ENCODE peak calls at places on chromosomes 16 and 17, in five cellular contexts. N is AG04450, T is stomach, L is left ventricle myocardium inferior, H is prostate gland. Q is an unnamed sample. For H3K9me3, the result is how much of the 10 kb centered on the place peaks cover.

GRCh38 chr16:55263271-55264250 is 60.4 kb upstream of the IRX6 start:
- DNase-seq in L (no peak), H (no peak), T (no peak), N (no peak), Q (no peak)

GRCh38 chr17:78940708-78941107 is 15.5 kb upstream of the TIMP2 start:
- DNase-seq in H (no peak), T (no peak), L (no peak), N (no peak), Q (no peak)

GRCh38 chr17:7380321-7380720 is 568 bp upstream of the TNK1 start:
- DNase-seq in H (peak), T (peak), N (no peak), L (peak), Q (peak)

GRCh38 chr17:31431795-31432658 is 40.6 kb downstream of the RAB11FIP4 start:
- DNase-seq in L (no peak), N (no peak), H (no peak), T (no peak), Q (no peak)

GRCh38 chr17:75850928-75851692 is 4.0 kb downstream of the WBP2 start:
- DNase-seq in T (no peak), N (no peak), H (no peak), L (no peak), Q (no peak)

GRCh38 chr16:2483939-2484897 is 9.3 kb downstream of the TBC1D24 start:
- DNase-seq in N (no peak), T (no peak), L (no peak), H (no peak), Q (no peak)

GRCh38 chr17:74024871-74025531 is 178.5 kb upstream of the RPL38 start:
- DNase-seq in L (no peak), T (no peak), H (no peak), N (no peak), Q (no peak)

GRCh38 chr17:7846063-7846735 is 8.7 kb upstream of the TMEM88 start:
- DNase-seq in T (no peak), H (no peak), L (no peak), N (no peak), Q (no peak)

GRCh38 chr17:58172369-58173071 is 5.7 kb downstream of the OR4D2 start:
- DNase-seq in N (no peak), T (no peak), L (no peak), H (no peak), Q (no peak)

GRCh38 chr16:4200000-4200780 is 41.7 kb downstream of the SRL start:
- DNase-seq in H (peak), N (peak), T (peak), L (peak), Q (peak)

GRCh38 chr17:18319604-18320256 is 4.6 kb downstream of the SMCR8 start:
- DNase-seq in T (peak), H (peak), L (no peak), N (peak), Q (no peak)

GRCh38 chr17:50943575-50943933 is 77.4 kb upstream of the TOB1 start:
- DNase-seq in T (peak), N (no peak), H (no peak), L (no peak), Q (no peak)

GRCh38 chr16:22423716-22424115 is 49.3 kb upstream of the CDR2 start:
- DNase-seq in T (no peak), N (no peak), L (no peak), H (no peak), Q (no peak)

GRCh38 chr16:8921626-8921984 is 39.5 kb downstream of the LITAFD start:
- DNase-seq in H (no peak), L (no peak), N (no peak), T (no peak), Q (no peak)

GRCh38 chr17:55735784-55736405 is 13.2 kb upstream of the TMEM100 start:
- DNase-seq in N (no peak), T (no peak), H (no peak), L (no peak), Q (no peak)

DNA sequence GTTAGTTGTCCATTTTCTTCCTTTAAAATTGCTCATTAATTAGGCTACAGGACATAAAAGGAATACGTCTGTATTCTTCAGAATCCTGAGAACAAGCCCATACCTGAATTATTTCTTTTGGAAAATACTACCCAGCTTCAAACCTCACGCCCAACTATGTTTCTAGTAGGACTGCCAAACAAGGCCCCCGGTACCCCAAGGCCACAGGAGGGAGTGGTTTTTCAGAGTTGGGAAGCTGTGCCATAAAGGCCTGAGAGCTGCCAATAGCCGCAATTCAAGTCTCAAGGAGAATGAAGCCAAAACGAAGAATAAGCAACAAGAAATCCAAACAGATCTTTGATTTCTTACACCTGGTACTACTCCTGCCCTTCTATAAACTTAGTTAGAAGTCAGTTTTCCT is 48.3 kb downstream of the UBE2G1 start:
- DNase-seq in L (no peak), T (no peak), H (no peak), N (no peak), Q (no peak)
- TF ChIP-seq CTCF in L (no peak), T (no peak), H (no peak), N (no peak), Q (no peak)

DNA sequence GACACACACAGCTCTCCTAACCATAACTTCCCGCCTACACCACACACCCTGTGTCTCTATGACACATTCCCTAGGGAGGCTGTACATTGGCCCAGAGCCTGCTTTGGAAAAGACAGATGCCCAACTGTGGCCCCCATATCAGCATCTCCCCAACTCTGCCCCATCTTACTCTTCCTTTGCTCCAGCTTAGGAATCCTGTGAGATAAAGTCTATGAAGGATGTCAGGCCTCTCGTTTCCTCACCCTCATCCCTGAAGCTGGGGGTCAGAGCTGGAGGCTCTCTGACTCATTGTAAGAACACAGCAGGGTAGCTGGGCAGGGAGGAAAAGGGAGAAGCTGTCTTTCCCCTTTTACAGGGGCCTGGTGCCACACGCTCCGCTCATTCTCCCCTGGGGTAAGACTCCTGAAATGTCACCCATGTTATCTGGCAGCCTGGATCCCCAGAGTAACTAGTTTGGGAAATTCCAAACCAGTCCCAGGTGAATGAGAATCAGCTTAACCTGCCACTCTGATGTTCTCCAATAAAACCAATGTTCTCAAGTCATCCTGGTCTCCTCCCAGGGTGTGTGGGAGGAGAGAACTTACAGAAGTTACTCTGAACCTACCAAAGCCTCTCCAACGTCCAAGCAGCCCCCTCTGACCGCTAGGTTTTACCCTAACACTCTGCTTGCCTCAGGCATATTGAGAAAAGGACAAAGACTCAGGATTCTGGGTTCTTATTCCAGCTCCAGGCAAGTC is 2.8 kb downstream of the RAPGEFL1 start:
- DNase-seq in L (no peak), T (no peak), H (no peak), N (no peak), Q (no peak)
- H3K27ac ChIP-seq in L (peak), T (peak), H (peak), N (no peak), Q (peak)

GRCh38 chr16:27738596-27738995 is 188.7 kb downstream of the KATNIP start:
- DNase-seq in N (no peak), L (no peak), H (no peak), T (no peak), Q (no peak)

GRCh38 chr16:27737513-27737912 is 187.6 kb downstream of the KATNIP start:
- DNase-seq in L (no peak), T (no peak), N (no peak), H (no peak), Q (no peak)

GRCh38 chr16:27739606-27740357 is 189.8 kb downstream of the KATNIP start:
- DNase-seq in H (no peak), N (no peak), T (no peak), L (no peak), Q (no peak)

GRCh38 chr16:27742333-27742732 is 192.4 kb downstream of the KATNIP start:
- DNase-seq in L (no peak), T (no peak), N (no peak), H (no peak), Q (no peak)

DNA sequence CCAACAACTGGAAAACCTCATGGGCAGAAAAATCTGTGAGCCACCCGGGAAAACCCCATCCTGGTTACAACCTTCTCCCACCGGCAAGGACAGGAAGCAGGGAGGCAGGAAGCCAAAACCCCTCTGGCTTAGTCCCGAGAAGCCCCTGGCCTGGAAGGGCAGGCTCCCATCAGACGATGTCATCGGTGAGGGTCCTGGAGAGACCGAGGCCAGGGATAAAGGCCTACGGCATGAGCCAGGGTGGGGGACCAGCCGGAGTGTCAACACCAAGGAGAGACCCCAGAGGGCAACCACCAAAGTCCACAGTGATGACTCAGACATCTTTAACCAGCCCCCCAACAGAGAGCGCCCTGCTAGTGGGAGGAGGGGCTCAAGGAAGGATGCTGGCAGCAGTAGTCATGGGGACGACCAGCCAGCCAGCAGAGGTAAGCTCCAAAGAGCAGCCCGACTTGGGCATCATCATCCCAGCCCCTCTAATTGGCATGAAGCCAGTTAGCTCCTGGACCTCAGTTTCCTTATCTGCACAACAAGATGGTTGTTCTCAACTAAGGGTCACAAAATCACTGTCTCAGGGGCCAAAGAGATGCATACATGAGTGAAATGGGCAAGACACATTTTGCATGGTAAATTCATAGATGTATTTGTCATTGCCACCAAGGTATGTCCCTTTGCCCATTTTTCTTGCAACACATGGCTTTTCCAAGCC is 190.7 kb downstream of the KATNIP start:
- DNase-seq in L (no peak), N (no peak), T (no peak), H (no peak), Q (no peak)
- H3K9me3 ChIP-seq in L (under half), N (under half), T (under half), H (under half), Q (under half)

GRCh38 chr17:27430882-27431491 is 25.3 kb upstream of the KSR1 start:
- DNase-seq in L (peak), T (peak), N (no peak), H (no peak), Q (no peak)
- TF ChIP-seq CTCF in L (peak), T (no peak), N (peak), H (no peak), Q (peak)

DNA sequence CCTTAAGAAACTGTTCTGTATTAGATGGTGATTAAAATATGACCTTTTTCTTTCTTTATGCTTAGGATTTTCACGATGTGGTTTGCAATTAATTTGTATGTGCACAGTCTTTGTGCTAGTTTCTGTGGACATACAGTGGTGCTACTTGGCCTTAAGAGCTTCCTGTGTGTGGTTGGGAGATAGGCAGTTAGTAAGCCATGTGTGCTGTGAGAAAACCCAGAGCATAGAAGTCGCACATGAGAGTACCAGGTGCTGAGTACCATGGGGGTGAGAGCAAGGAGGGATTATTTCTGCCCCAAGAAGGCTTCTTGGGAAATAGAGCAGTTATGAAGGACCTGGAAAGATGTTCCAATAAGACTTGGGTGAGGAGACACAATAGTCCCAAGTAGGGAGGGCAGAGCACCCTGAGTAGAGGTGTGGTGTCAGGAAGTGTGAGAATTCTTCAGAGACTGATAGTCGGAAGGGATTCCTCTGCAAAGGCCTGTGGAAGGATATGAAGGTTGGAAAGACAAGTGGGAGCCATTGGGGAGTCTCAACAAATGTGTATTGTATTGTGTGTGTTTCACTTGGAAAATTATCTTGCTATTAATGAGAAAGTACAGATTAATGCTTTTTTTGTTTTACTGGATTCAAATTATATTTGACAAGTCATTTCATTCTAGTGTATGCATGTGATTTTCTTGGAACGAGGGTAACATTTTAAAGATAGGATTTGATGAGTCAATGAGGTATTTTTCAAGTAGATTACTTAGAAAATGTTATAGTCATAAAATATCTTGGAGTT is 240.0 kb downstream of the PRKCA start:
- DNase-seq in N (no peak), T (no peak), L (no peak), H (no peak), Q (no peak)
- H3K27ac ChIP-seq in N (peak), T (no peak), L (peak), H (no peak), Q (peak)

GRCh38 chr16:58639230-58639629 is 9.6 kb upstream of the CNOT1 start:
- DNase-seq in T (no peak), L (no peak), N (no peak), H (no peak), Q (no peak)

GRCh38 chr16:58639836-58640235 is 10.2 kb upstream of the CNOT1 start:
- DNase-seq in T (no peak), N (no peak), L (no peak), H (no peak), Q (no peak)

GRCh38 chr16:58644108-58644507 is 14.5 kb upstream of the CNOT1 start:
- DNase-seq in T (no peak), N (no peak), H (no peak), L (no peak), Q (no peak)

GRCh38 chr16:58638148-58639036 is 8.8 kb upstream of the CNOT1 start:
- DNase-seq in N (peak), T (peak), L (peak), H (no peak), Q (no peak)

DNA sequence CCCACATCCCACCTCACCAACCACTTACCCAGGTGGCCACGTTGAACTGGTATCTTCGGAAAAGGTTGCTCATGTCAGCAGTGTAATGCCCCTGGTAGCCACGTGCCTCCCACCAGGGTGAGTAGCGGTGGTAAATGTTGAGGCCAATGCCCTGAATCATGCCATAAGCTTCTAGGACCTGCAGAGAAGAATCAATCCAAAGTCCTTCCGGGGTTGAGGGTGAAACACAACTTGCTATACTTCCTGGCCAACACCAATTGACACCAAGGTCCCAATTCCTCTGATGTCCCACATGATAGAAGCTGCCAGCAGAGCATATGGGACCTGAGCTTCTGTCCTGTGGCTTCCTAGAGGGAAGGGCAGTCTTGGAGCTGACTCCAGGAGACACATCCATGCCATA is 11.3 kb upstream of the CNOT1 start:
- DNase-seq in L (no peak), H (no peak), N (no peak), T (no peak), Q (no peak)
- H3K9me3 ChIP-seq in L (under half), H (under half), N (under half), T (under half), Q (under half)

GRCh38 chr17:47318197-47318918 is 5.4 kb upstream of the EFCAB13 start:
- DNase-seq in L (no peak), T (no peak), H (no peak), N (no peak), Q (no peak)
- TF ChIP-seq CTCF in L (no peak), T (no peak), H (no peak), N (no peak), Q (no peak)

GRCh38 chr17:43517615-43518386 is 28.3 kb downstream of the ETV4 start:
- DNase-seq in N (no peak), T (no peak), L (no peak), H (no peak), Q (no peak)
- H3K27ac ChIP-seq in N (no peak), T (no peak), L (peak), H (no peak), Q (peak)

GRCh38 chr17:16622540-16623277 is 30.9 kb downstream of the ZNF624 start:
- DNase-seq in L (no peak), N (no peak), H (no peak), T (no peak), Q (no peak)
- H3K9me3 ChIP-seq in L (half or more), N (under half), H (under half), T (half or more), Q (half or more)

DNA sequence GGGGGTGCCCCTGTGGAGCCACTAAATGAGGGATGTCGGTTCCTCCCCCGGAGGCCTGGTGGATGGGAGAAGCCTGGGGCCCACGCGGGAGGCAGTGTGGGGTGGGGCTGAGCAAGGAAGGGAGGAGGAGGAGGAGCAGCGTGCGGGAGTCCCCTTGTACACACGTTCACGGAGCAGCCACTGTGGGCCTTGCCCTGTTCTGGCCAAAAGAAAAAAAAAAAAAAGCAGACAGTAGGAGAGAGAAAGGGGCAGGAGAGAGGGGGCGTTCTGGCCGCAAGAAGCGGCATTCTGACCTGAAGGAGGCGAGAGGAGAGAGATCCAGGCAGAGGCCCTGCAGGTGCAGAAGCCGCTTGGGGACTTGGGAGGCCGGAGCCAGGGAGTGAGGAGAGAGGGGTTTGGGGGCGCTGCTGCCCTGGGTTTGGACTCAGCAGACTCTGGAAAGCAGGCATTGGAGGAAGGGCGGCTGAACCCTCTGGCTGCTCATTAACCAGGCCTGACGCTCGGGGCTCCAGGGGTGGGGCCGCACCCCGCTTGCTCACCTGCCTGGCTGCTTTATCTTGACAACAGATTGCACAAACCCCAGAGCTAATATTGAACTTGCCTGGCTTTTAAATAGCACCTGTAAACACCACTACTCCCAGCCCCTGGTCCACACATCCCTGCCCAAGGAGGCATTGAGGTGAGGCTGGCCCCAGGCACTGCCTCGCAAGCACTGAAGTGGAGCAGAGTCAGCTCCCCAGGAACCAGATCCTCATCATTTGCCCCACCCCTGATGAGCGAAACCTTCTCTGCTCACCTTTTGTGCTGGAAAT is 190.5 kb upstream of the GSE1 start:
- DNase-seq in N (no peak), H (peak), L (peak), T (peak), Q (no peak)
- TF ChIP-seq CTCF in N (no peak), H (no peak), L (no peak), T (no peak), Q (no peak)